ENCODE peak calls at places on chromosomes 1 and 21, in eight cellular contexts. C is ovary, I is GM12878, H is colonic mucosa, G is BE2C, S is endodermal cell, E is left ventricle myocardium inferior, A is uterus. X is an unnamed sample. For H3K4me1, the result is how much of the 10 kb centered on the place peaks cover.

GRCh38 chr1:38044224-38045215 is 2.1 kb downstream of the POU3F1 start:
- DNase-seq in G (no peak), A (no peak), C (no peak), E (no peak), S (no peak), H (no peak), I (no peak), X (no peak)

GRCh38 chr1:58017641-58018040 is 528.9 kb downstream of the OMA1 start:
- DNase-seq in G (no peak), S (peak), I (no peak), H (no peak), A (no peak), E (no peak), C (no peak), X (no peak)

GRCh38 chr1:89953072-89953626 is 41.8 kb upstream of the ZNF326 start:
- DNase-seq in G (peak), C (no peak), E (no peak), H (peak), A (peak), I (peak), S (peak), X (peak)

GRCh38 chr21:17270234-17270633 is 242.6 kb upstream of the CXADR start:
- DNase-seq in E (peak), C (peak), H (no peak), I (no peak), S (no peak), G (peak), A (peak), X (peak)

GRCh38 chr1:213934642-213935041 is 53.1 kb upstream of the PROX1 start:
- DNase-seq in G (peak), E (peak), H (no peak), I (no peak), C (no peak), S (no peak), A (no peak), X (peak)

GRCh38 chr1:6602669-6603423 is at the start of gene KLHL21:
- DNase-seq in C (peak), S (peak), E (peak), I (no peak), G (peak), A (peak), H (peak), X (peak)

GRCh38 chr1:152768847-152769533 is 6.0 kb upstream of the LCE1F start:
- DNase-seq in I (no peak), G (no peak), H (no peak), C (no peak), A (no peak), S (no peak), E (no peak), X (no peak)

GRCh38 chr1:201542166-201543045 is 3.5 kb downstream of the NAV1 start:
- DNase-seq in G (no peak), I (no peak), H (no peak), C (no peak), S (no peak), A (peak), E (peak), X (no peak)

GRCh38 chr1:155957411-155957915 is 16.0 kb downstream of the RXFP4 start:
- DNase-seq in E (no peak), S (no peak), I (no peak), A (no peak), C (no peak), H (no peak), G (no peak), X (no peak)

GRCh38 chr1:31970873-31971272 is 32.7 kb upstream of the PTP4A2 start:
- DNase-seq in H (no peak), C (no peak), S (no peak), A (no peak), G (no peak), I (no peak), E (no peak), X (no peak)

GRCh38 chr21:38917045-38917774 is 111.5 kb downstream of the ETS2 start:
- DNase-seq in G (no peak), E (no peak), A (peak), I (no peak), H (no peak), S (peak), C (peak), X (no peak)

GRCh38 chr1:46757256-46757955 is 38.5 kb upstream of the EFCAB14 start:
- DNase-seq in G (no peak), E (no peak), S (peak), H (no peak), C (no peak), I (no peak), A (no peak), X (no peak)

GRCh38 chr1:161119379-161120061 is 1.6 kb downstream of the NIT1 start:
- DNase-seq in C (peak), G (no peak), S (peak), E (no peak), A (no peak), H (peak), I (no peak), X (peak)

GRCh38 chr1:45802343-45803298 is 791 bp upstream of the MAST2 start:
- DNase-seq in A (peak), C (peak), H (peak), I (no peak), G (peak), E (peak), S (peak), X (peak)

GRCh38 chr1:202624781-202625108 is 85.5 kb downstream of the SYT2 start:
- DNase-seq in A (no peak), H (no peak), G (no peak), S (no peak), E (no peak), I (no peak), C (no peak), X (no peak)

GRCh38 chr1:156839426-156840109 is 19.3 kb downstream of the INSRR start:
- DNase-seq in H (no peak), E (no peak), C (no peak), I (no peak), A (no peak), G (peak), S (no peak), X (no peak)

GRCh38 chr1:174942547-174943255 is 57.0 kb upstream of the CACYBP start:
- DNase-seq in E (peak), I (no peak), G (no peak), A (no peak), S (no peak), H (no peak), C (peak), X (no peak)

GRCh38 chr1:183237046-183237445 is 51.0 kb downstream of the LAMC2 start:
- DNase-seq in C (no peak), G (no peak), S (no peak), A (no peak), I (no peak), E (no peak), H (no peak), X (no peak)

GRCh38 chr1:183234660-183235476 is 48.8 kb downstream of the LAMC2 start:
- DNase-seq in A (peak), S (peak), H (peak), C (peak), E (peak), I (no peak), G (peak), X (peak)

GRCh38 chr1:183238071-183238470 is 52.0 kb downstream of the LAMC2 start:
- DNase-seq in I (no peak), E (no peak), A (no peak), S (no peak), H (no peak), C (no peak), G (no peak), X (no peak)

GRCh38 chr1:183235503-183235902 is 49.4 kb downstream of the LAMC2 start:
- DNase-seq in H (no peak), S (peak), G (no peak), A (no peak), I (no peak), C (peak), E (no peak), X (no peak)

DNA sequence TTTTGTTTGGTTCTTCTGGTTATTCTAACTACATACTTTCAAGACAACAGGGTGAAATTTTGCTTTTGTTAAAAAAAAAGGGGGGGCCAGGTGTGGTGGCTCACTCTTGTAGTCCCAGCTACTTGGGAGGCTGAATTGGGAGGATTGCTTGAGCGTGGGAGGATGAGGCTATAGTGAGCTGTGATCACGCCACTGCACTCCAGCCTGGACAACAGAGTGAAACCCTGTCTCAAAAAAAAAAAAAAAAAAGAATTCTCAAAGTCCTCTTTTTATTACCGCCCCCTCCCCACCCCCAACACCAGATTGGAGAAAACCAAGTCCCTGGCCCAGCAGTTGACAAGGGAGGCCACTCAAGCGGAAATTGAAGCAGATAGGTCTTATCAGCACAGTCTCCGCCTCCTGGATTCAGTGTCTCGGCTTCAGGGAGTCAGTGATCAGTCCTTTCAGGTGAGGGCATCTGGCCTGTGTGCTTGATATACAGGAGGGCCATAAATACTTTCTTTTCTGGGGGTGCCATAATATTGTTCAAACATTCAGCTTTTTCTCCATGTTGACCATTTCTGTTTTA is 50.2 kb downstream of the LAMC2 start:
- DNase-seq in S (peak), C (no peak), I (no peak), H (no peak), G (peak), E (no peak), A (no peak), X (no peak)
- H3K4me1 ChIP-seq in S (under half), C (under half), I (under half), H (under half), G (under half), E (under half), A (under half), X (under half)

GRCh38 chr1:17599301-17600300 is 60.1 kb downstream of the ARHGEF10L start:
- DNase-seq in C (no peak), H (no peak), E (no peak), S (no peak), G (no peak), A (no peak), I (no peak), X (no peak)

GRCh38 chr1:17600313-17600712 is 60.8 kb downstream of the ARHGEF10L start:
- DNase-seq in E (no peak), A (no peak), S (no peak), I (no peak), G (no peak), H (no peak), C (no peak), X (no peak)

GRCh38 chr1:17598251-17598650 is 58.8 kb downstream of the ARHGEF10L start:
- DNase-seq in H (no peak), S (no peak), C (no peak), A (no peak), E (no peak), G (no peak), I (no peak), X (no peak)

GRCh38 chr1:17603091-17603841 is 63.8 kb downstream of the ARHGEF10L start:
- DNase-seq in G (peak), S (no peak), A (no peak), C (no peak), I (no peak), E (no peak), H (peak), X (no peak)

DNA sequence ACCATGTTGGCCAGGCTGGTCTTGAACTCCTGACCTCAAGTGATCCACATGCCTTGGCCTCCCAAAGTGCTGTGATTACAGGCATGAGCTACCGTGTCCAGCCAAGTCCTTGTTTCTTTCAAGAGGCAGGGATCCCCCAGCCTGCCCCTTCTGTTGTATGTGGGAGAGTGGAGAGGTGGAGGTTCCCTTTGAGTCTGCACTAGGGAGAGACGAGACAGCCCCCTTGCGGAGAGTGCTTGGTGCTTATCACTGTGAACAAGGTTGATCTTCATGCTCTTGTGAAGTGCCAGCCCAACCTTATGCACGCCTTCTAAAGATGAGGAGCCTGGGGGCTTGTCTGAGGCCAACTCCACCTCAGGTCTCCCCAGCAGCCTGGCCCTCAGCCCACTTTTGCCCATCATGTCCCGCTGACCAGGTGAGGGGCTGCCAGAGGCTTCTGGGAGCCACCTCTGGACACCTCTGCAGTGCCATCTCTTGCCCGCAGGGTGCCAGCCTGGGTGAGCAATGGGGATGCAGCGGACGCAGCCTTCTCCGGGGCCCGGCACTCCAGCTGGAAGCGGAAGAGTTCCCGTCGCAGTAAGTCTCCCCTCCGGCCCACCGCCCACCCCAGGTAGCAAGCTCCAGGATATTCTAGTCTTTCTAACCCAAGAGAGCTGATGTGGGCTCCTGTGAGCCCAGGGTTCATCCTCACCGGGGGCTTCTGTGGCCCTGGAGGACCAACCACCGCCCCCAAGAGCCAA is 62.3 kb downstream of the ARHGEF10L start:
- DNase-seq in E (no peak), S (peak), I (no peak), C (no peak), G (no peak), H (no peak), A (no peak), X (no peak)
- TF ChIP-seq CTCF in E (no peak), S (peak), I (no peak), C (no peak), G (no peak), H (no peak), A (no peak), X (no peak)

DNA sequence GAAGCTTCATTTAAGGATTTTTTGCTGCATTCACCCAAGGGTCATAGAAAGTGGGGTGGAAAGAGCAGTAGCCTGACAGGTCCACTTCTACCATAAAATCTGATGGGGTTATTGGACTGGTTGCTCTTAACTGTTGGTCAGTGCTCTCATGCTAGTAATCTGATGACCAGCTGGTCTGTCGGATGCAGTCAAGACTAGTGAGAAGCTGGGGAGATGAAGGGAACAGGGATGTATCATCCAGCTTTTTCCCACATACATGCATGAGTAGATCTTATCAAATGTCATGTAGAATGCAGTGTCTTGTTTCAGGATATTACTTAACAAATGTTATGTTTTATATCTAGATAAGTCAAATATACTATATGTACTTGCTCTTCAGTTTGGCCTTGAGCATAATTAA is 11.1 kb downstream of the ATP1B1 start:
- DNase-seq in C (no peak), I (no peak), E (no peak), A (no peak), G (no peak), H (no peak), S (no peak), X (no peak)
- H3K4me1 ChIP-seq in C (under half), I (under half), E (half or more), A (under half), G (under half), H (under half), S (under half), X (under half)

DNA sequence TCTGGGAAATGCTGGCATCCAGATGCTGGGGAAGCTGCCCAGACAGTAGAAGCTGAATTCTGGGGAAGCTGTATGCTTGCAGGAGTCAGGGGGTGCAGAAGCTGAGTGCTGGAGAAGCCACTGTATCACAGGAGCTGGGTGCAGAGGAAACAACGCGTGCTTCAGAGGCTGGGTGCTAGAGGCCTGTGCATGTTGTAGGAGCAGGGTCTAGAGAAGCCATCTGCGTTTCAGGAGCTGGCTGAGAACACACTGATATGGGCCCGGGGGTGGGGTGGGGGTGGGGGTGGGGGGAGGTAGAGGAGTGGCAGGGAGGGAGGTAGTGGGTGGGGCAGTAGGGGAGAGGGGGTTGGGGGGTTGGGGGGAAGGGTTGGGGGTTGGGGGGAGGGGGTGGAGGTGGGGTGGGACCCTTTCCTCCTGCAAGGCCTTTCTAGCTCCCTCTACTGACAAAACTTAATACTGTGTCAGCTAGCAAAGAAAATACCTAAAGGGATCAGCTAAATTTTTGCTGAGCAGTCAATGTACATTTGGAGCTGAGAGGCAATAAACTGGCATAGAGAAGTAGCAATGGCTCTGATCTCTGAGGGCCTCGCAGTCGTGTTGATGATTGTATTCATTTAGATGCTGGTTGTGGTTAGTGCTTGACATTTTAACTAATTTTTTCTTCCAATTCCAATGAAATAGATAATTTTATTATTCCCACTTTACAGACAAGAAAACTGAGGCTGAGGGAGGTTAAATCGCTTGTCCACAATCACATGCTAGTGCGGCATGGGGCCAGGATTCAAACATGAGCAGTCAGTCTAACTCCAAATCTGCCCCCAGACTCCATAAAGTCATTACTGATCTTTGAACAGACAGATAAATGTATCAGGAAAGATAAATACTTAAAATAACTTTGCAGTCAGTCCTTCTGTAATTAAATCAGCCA is 356.9 kb downstream of the DISC1 start:
- DNase-seq in A (no peak), S (peak), C (no peak), E (no peak), G (no peak), H (no peak), I (peak), X (no peak)
- TF ChIP-seq CTCF in A (no peak), S (peak), C (no peak), E (peak), G (peak), H (no peak), I (no peak), X (no peak)

GRCh38 chr1:28058971-28059878 is 29.2 kb downstream of the EYA3 start:
- DNase-seq in G (no peak), I (no peak), H (no peak), S (no peak), C (no peak), A (no peak), E (no peak), X (no peak)
- H3K4me1 ChIP-seq in G (under half), I (under half), H (under half), S (under half), C (under half), A (under half), E (under half), X (under half)

DNA sequence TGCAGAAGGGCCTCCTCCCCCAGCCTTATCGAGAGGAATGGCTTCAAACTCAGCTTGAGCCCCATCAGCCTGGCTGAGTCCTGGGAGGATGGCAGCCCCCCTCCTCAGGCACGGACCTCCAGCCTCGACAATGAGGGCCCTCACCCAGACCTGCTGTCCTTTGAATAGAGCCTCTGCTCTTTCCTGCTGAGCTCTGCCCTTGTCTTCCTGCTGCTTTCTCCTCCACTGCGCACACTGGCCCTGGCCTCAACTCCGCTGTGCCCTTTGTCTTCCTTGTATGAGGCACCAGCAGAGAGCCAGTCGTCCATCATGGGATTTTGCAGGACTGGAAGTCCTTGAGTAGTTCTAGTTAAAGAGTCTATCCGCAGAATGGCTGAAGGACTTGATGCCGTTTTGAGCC is 2.0 kb downstream of the C1orf226 start:
- DNase-seq in C (no peak), H (no peak), I (no peak), S (peak), E (no peak), A (no peak), G (no peak), X (no peak)
- TF ChIP-seq CTCF in C (no peak), H (no peak), I (no peak), S (no peak), E (no peak), A (no peak), G (no peak), X (no peak)

GRCh38 chr1:177862916-177863315 is 106.9 kb downstream of the SEC16B start:
- DNase-seq in G (no peak), H (no peak), A (no peak), I (no peak), C (no peak), S (no peak), E (no peak), X (no peak)
- H3K4me1 ChIP-seq in G (under half), H (under half), A (under half), I (under half), C (under half), S (under half), E (under half), X (under half)

DNA sequence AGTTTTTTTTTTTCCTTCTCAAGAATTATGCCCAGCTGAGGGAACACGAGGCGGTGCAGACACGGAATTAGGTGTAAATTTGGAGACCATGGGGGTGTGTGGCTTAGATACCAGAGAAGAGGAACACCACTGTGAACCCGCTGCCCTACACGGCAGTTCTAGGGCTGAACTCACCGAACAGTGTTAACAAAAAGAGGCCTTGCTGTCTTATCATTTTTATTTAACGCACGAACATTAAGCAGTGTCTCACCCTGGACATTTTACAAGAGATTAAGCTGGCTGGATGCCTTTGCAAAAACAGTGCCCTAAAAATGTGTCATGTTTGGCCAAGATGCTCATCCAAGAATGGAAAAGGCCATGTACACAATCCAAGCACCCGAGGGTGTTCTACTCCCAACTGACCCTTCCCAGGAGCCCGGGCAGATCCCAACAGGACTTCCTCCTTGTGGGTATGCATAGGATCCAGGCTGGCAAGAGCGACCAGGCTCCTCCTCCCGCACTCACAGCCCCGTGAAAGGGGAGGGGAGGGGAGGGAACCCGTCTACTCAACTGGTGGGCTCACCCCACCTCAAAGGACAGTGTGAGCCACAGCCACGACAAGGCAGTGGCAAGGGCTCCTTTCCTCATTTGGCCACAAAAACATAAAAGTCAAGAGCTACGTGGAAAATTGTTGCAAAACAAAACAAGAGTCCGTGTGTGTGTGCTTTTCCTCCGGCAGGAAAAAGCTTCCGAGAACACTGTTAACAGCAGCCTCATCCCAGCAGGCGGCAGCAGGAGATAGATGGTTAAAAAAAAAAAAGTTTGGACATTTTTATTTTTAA is 20.3 kb downstream of the C2CD2 start:
- DNase-seq in C (no peak), H (no peak), A (no peak), E (no peak), S (no peak), G (no peak), I (no peak), X (peak)
- TF ChIP-seq CTCF in C (peak), H (no peak), A (peak), E (peak), S (no peak), G (no peak), I (no peak), X (peak)

GRCh38 chr1:36157973-36158826 is 2.2 kb downstream of the MAP7D1 start:
- DNase-seq in H (no peak), I (no peak), A (no peak), E (no peak), G (no peak), S (no peak), C (no peak), X (no peak)
- H3K4me1 ChIP-seq in H (under half), I (under half), A (under half), E (half or more), G (under half), S (under half), C (under half), X (half or more)

X was measured in adrenal gland.